ENCODE peak calls at places on chromosomes 16 and 17, in five cellular contexts. T is AG04449, E is IMR-90, L is fibroblast of pulmonary artery, J is uterus. P is an unnamed sample.

GRCh38 chr17:7707446-7707845 is 2.4 kb downstream of the EFNB3 start:
- DNase-seq in T (no peak), E (no peak), L (no peak), J (no peak), P (no peak)

GRCh38 chr16:87705780-87706277 is 60.0 kb downstream of the KLHDC4 start:
- DNase-seq in T (no peak), E (no peak), L (no peak), J (no peak), P (no peak)

GRCh38 chr16:49023095-49023494 is 258.5 kb downstream of the CBLN1 start:
- DNase-seq in T (no peak), E (peak), L (peak), J (peak), P (peak)

GRCh38 chr16:85898521-85899442 is at the start of gene IRF8:
- DNase-seq in T (no peak), E (no peak), L (peak), J (peak), P (no peak)

GRCh38 chr16:46721885-46722284 is 26.3 kb downstream of the MYLK3 start:
- DNase-seq in T (no peak), E (no peak), L (no peak), J (no peak), P (no peak)

GRCh38 chr16:85387171-85387507 is 226.0 kb upstream of the GSE1 start:
- DNase-seq in T (no peak), E (no peak), L (no peak), J (no peak), P (no peak)

GRCh38 chr17:77346765-77347164 is 206.0 kb downstream of the SEC14L1 start:
- DNase-seq in T (no peak), E (no peak), L (no peak), J (peak), P (no peak)

GRCh38 chr17:3966720-3967363 is 2.6 kb upstream of the ATP2A3 start:
- DNase-seq in T (no peak), E (no peak), L (no peak), J (no peak), P (no peak)

GRCh38 chr17:19381361-19381740 is 3.1 kb downstream of the MAPK7 start:
- DNase-seq in T (no peak), E (no peak), L (no peak), J (no peak), P (no peak)

GRCh38 chr16:54027126-54027922 is 259.3 kb downstream of the IRX3 start:
- DNase-seq in T (peak), E (peak), L (peak), J (no peak), P (peak)

GRCh38 chr17:63442549-63443035 is 3.5 kb downstream of the CYB561 start:
- DNase-seq in T (no peak), E (no peak), L (no peak), J (no peak), P (no peak)
- TF ChIP-seq CTCF in T (peak), E (peak), L (peak), J (no peak), P (peak)

DNA sequence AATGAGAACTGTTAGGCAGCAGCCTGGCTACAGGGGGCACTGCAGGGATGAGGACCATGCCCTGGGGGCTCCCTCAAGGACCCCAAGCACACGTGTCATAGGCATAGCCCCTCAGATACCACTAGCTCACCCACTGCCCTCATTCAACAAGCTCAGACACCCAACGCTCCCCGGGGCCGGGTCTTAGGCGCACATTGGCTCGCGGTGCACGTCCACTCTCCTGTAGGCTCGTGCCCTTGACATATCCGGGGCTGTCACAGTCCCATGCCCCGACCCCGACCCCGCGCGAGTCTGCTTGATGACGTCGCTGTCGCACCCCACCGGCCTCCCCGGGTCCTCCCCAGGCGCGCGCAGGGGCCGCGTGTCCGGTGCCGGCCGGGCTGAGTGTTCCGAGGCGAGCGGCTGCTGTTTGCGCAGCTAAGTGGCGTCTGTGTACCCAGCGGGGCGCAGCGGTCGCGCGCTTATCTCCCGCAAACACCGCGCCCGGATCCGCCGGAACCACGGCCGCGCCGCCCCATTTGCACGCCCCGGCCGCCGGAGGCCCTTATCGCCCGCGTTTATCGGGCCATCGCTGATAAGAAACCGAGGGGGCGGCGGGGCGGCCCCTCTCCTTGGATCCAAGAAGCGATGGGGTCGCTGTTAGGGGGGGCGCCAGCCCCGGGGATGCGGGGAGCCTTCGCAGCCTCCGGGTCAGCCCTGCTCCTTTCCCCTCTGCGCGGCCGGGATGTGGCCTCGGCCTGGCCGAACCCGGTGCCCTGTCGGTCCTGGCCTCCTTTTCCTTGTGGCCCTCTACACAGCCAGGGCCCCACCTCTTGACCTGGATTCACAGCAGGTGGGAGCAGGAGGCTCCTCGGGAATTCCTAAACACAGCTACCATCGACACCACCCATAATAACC is 20.7 kb upstream of the NAGS start:
- DNase-seq in T (no peak), E (no peak), L (no peak), J (no peak), P (no peak)
- H3K4me3 ChIP-seq in T (peak), E (peak), L (peak), J (peak), P (peak)

GRCh38 chr16:1567988-1568387 is 34.5 kb downstream of the TMEM204 start:
- DNase-seq in T (no peak), E (no peak), L (no peak), J (no peak), P (no peak)

GRCh38 chr16:1573301-1573700 is 38.6 kb downstream of the IFT140 start:
- DNase-seq in T (no peak), E (no peak), L (no peak), J (no peak), P (no peak)

GRCh38 chr16:1572664-1573063 is 39.2 kb downstream of the TMEM204 start:
- DNase-seq in T (no peak), E (no peak), L (no peak), J (no peak), P (no peak)

GRCh38 chr16:1575578-1575977 is 36.3 kb downstream of the IFT140 start:
- DNase-seq in T (no peak), E (no peak), L (no peak), J (no peak), P (no peak)

GRCh38 chr16:1571012-1571671 is 37.7 kb downstream of the TMEM204 start:
- DNase-seq in T (no peak), E (no peak), L (no peak), J (no peak), P (no peak)
- TF ChIP-seq CTCF in T (no peak), E (no peak), L (no peak), J (no peak), P (no peak)

GRCh38 chr16:56732832-56733231 is 2.9 kb downstream of the NUP93 start:
- DNase-seq in T (no peak), E (no peak), L (no peak), J (no peak), P (no peak)
- H3K4me3 ChIP-seq in T (no peak), E (no peak), L (no peak), J (no peak), P (no peak)

DNA sequence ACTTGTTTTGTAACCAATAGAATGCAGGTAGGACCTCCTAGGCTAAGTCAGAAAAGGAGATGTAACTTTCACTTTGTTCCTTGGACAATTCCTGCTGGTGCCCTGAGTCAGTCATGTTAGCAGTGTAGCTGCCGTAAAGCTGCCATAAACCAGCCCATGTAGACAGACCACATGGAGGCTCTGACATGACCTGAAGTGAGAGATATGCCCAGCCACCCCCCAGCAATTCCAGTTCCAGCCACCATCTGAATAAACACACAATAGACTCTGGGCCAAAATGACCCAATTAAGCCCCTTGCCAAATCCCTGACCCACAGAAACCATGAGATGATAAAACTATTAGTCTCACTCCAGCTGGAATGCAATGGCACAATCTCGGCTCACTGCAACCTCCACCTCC is 20.6 kb downstream of the SMURF2 start:
- DNase-seq in T (peak), E (peak), L (peak), J (no peak), P (no peak)
- TF ChIP-seq CTCF in T (no peak), E (peak), L (no peak), J (no peak), P (no peak)

P was measured in retinal pigment epithelial cell.